ENCODE peak calls at places on chromosomes 7 and 10, in four cellular contexts. One of them, this sample, is unnamed.

GRCh38 chr10:14382531-14382930 is 51.8 kb upstream of the FRMD4A start:
- DNase-seq in WTC11: no peak
- DNase-seq in K562: no peak
- DNase-seq in HepG2: no peak
- DNase-seq in this sample: no peak

GRCh38 chr7:83365746-83366145 is 203.1 kb upstream of the PCLO start:
- DNase-seq in WTC11: no peak
- DNase-seq in K562: no peak
- DNase-seq in HepG2: no peak
- DNase-seq in this sample: peak

GRCh38 chr7:42156957-42157721 is 79.9 kb downstream of the GLI3 start:
- DNase-seq in WTC11: no peak
- DNase-seq in K562: no peak
- DNase-seq in HepG2: no peak
- DNase-seq in this sample: no peak

GRCh38 chr7:135745702-135746312 is 2.8 kb downstream of the FAM180A start:
- DNase-seq in WTC11: no peak
- DNase-seq in K562: no peak
- DNase-seq in HepG2: no peak
- DNase-seq in this sample: no peak

GRCh38 chr7:88306590-88307048 is at the start of gene STEAP4:
- DNase-seq in WTC11: peak
- DNase-seq in K562: no peak
- DNase-seq in HepG2: no peak
- DNase-seq in this sample: no peak

GRCh38 chr7:32611201-32611691 is 116.0 kb downstream of the AVL9 start:
- DNase-seq in WTC11: no peak
- DNase-seq in K562: no peak
- DNase-seq in HepG2: no peak
- DNase-seq in this sample: no peak

GRCh38 chr10:75484717-75485116 is 53.3 kb downstream of the LRMDA start:
- DNase-seq in WTC11: no peak
- DNase-seq in K562: no peak
- DNase-seq in HepG2: no peak
- DNase-seq in this sample: no peak

GRCh38 chr10:5076615-5077014 is 17.6 kb upstream of the AKR1C3 start:
- DNase-seq in WTC11: no peak
- DNase-seq in K562: no peak
- DNase-seq in HepG2: no peak
- DNase-seq in this sample: no peak

GRCh38 chr10:79003183-79004100 is 65.3 kb upstream of the ZMIZ1 start:
- DNase-seq in WTC11: no peak
- DNase-seq in K562: no peak
- DNase-seq in HepG2: no peak
- DNase-seq in this sample: peak

GRCh38 chr10:79007843-79008319 is 60.9 kb upstream of the ZMIZ1 start:
- DNase-seq in WTC11: no peak
- DNase-seq in K562: no peak
- DNase-seq in HepG2: no peak
- DNase-seq in this sample: no peak

GRCh38 chr10:79007037-79007842 is 61.5 kb upstream of the ZMIZ1 start:
- DNase-seq in WTC11: no peak
- DNase-seq in K562: no peak
- DNase-seq in HepG2: no peak
- DNase-seq in this sample: no peak

GRCh38 chr10:79004311-79004710 is 64.5 kb upstream of the ZMIZ1 start:
- DNase-seq in WTC11: no peak
- DNase-seq in K562: no peak
- DNase-seq in HepG2: no peak
- DNase-seq in this sample: no peak

GRCh38 chr10:79005126-79005820 is 63.5 kb upstream of the ZMIZ1 start:
- DNase-seq in WTC11: no peak
- DNase-seq in K562: no peak
- DNase-seq in HepG2: no peak
- DNase-seq in this sample: no peak
- TF ChIP-seq FOXJ3 in WTC11: no peak
- TF ChIP-seq FOXJ3 in K562: no peak
- TF ChIP-seq FOXJ3 in HepG2: no peak
- TF ChIP-seq FOXJ3 in this sample: no peak

DNA sequence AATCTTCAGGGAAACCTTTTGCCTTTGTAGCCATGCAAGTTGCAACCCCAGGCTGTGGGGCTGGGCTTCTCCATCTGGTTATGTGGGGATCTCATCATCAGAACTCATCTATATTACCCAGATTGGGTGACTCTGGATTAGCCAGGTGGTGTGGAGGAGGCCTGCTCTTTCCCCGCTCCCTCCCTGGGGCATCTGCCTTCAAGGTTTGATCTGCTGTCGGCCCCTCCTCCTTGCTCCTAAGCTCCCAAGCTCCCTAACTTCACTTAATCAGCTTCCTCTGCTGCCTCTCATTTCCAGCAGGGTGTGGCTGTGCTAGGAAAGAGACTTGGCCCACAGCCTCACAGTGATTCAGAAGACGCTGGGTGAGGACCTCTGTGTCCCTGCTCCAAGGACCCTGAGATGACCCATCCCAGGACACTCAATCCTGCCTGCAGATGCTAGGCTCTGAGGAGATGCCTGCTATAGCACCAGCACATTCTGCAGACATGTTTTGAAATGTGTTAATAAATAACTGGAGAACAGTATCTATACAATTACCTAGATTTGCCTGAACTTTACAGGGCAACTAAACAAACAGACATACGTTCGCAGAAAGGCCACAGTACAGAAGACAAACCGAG is 392.1 kb upstream of the PODXL start:
- DNase-seq in WTC11: no peak
- DNase-seq in K562: no peak
- DNase-seq in HepG2: peak
- DNase-seq in this sample: no peak
- TF ChIP-seq FOXJ3 in WTC11: no peak
- TF ChIP-seq FOXJ3 in K562: no peak
- TF ChIP-seq FOXJ3 in HepG2: no peak
- TF ChIP-seq FOXJ3 in this sample: no peak

DNA sequence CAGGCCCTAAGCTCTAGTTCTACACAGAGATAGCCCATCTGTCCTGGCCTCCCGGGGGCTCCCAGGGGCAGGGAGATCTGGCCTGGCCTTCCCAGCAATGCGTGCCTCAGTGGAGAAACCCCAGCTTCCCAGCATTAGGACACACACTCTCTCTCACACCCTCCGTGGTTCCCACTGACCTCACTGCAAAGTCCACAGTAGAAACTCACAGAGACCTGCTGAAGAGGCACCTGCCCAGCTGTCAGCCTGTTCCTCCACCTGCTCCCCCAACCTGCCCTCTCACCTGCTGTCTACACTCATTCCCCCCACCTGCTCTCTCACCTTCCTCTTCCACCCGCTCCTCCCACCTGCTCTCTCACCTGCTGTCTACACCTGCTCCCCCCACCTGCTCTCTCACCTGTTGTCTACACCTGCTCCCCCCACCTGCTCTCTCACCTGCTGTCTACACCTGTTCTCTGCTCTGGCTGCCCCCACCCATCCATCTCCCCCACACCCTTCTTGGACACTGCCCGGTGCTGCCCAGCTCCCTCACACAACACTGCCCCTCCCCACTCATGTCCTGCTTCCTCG is 21.1 kb upstream of the PFKP start:
- DNase-seq in WTC11: no peak
- DNase-seq in K562: no peak
- DNase-seq in HepG2: no peak
- DNase-seq in this sample: no peak
- TF ChIP-seq FOXJ3 in WTC11: no peak
- TF ChIP-seq FOXJ3 in K562: no peak
- TF ChIP-seq FOXJ3 in HepG2: no peak
- TF ChIP-seq FOXJ3 in this sample: no peak

DNA sequence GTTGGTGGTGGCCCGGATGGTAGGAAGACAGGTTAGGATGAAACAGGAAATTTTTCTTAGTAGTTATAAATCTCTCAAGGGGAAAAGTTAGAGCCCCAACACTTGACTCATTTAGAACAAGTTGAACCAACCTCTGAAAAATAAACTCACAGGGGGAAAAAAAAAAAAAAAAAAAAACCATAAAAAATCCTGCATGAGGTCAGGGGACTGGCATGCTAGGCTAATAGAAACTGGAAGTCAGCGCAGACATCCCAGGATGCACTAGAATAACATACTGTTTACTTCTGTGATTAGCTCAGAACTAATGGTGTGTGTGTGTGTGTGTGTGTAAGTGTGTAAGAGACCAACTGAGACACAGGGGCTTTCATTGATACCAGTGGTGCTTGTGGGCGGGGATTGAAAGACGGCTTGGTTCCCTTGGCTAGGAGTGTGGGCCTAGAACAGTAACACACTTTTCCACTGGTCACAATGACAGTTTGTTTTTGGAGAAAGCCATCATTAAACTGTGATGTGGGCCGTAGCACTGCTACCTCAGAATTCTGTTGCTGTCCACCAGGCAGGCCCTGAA is 491.6 kb upstream of the GALNT17 start:
- DNase-seq in WTC11: no peak
- DNase-seq in K562: no peak
- DNase-seq in HepG2: no peak
- DNase-seq in this sample: no peak
- TF ChIP-seq FOXJ3 in WTC11: no peak
- TF ChIP-seq FOXJ3 in K562: no peak
- TF ChIP-seq FOXJ3 in HepG2: no peak
- TF ChIP-seq FOXJ3 in this sample: no peak

GRCh38 chr7:129298268-129298893 is 73.6 kb downstream of the AHCYL2 start:
- DNase-seq in WTC11: peak
- DNase-seq in K562: peak
- DNase-seq in HepG2: peak
- DNase-seq in this sample: peak

GRCh38 chr7:129299889-129300288 is 75.1 kb downstream of the AHCYL2 start:
- DNase-seq in WTC11: no peak
- DNase-seq in K562: no peak
- DNase-seq in HepG2: no peak
- DNase-seq in this sample: no peak

GRCh38 chr7:129292861-129293260 is 68.0 kb downstream of the AHCYL2 start:
- DNase-seq in WTC11: no peak
- DNase-seq in K562: no peak
- DNase-seq in HepG2: no peak
- DNase-seq in this sample: no peak

GRCh38 chr7:129295015-129295423 is 70.2 kb downstream of the AHCYL2 start:
- DNase-seq in WTC11: no peak
- DNase-seq in K562: no peak
- DNase-seq in HepG2: no peak
- DNase-seq in this sample: no peak
- TF ChIP-seq FOXJ3 in WTC11: no peak
- TF ChIP-seq FOXJ3 in K562: no peak
- TF ChIP-seq FOXJ3 in HepG2: no peak
- TF ChIP-seq FOXJ3 in this sample: no peak

GRCh38 chr10:130022501-130023299 is 58.6 kb upstream of the EBF3 start:
- DNase-seq in WTC11: no peak
- DNase-seq in K562: no peak
- DNase-seq in HepG2: no peak
- DNase-seq in this sample: no peak
- TF ChIP-seq FOXJ3 in WTC11: no peak
- TF ChIP-seq FOXJ3 in K562: no peak
- TF ChIP-seq FOXJ3 in HepG2: no peak
- TF ChIP-seq FOXJ3 in this sample: no peak

GRCh38 chr7:50733552-50733951 is 49.1 kb downstream of the GRB10 start:
- DNase-seq in WTC11: no peak
- DNase-seq in K562: no peak
- DNase-seq in HepG2: peak
- DNase-seq in this sample: no peak
- TF ChIP-seq FOXJ3 in WTC11: no peak
- TF ChIP-seq FOXJ3 in K562: no peak
- TF ChIP-seq FOXJ3 in HepG2: no peak
- TF ChIP-seq FOXJ3 in this sample: no peak

DNA sequence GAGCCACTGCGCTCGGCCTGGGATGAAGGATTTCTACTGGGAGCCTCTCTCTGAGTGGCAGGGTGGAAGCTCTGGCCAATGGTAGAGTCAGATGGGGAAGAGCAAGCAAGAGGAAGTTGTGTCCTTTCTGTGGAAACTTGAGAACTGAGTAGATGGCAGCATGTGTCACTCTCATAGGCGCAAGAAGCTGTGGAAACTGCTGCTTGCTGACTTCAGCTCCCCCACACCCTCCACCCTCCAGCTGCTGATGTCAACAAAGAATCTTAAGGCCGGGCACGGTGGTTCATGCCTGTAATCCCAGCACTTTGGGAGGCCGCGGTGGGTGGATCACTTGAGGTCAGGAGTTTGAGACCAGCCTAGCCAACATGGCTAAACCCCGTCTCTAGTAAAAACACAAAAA is 39.8 kb upstream of the SRGN start:
- DNase-seq in WTC11: no peak
- DNase-seq in K562: no peak
- DNase-seq in HepG2: no peak
- DNase-seq in this sample: no peak
- TF ChIP-seq FOXJ3 in WTC11: no peak
- TF ChIP-seq FOXJ3 in K562: no peak
- TF ChIP-seq FOXJ3 in HepG2: no peak
- TF ChIP-seq FOXJ3 in this sample: no peak